ENCODE peak calls at places on chromosomes 6 and 20, in seven cellular contexts. One of them, this sample, is unnamed.

GRCh38 chr20:4896971-4897497 is 104.3 kb downstream of the SLC23A2 start:
- DNase-seq in tibial artery: no peak
- DNase-seq in effector memory CD4-positive, alpha-beta T cell: no peak
- DNase-seq in cardiac fibroblast: no peak
- DNase-seq in occipital lobe: no peak
- DNase-seq in astrocyte of the spinal cord: no peak
- DNase-seq in Daoy: no peak
- DNase-seq in this sample: no peak

GRCh38 chr6:110951008-110951407 is 7.5 kb upstream of the GTF3C6 start:
- DNase-seq in tibial artery: no peak
- DNase-seq in Daoy: no peak
- DNase-seq in cardiac fibroblast: no peak
- DNase-seq in astrocyte of the spinal cord: no peak
- DNase-seq in effector memory CD4-positive, alpha-beta T cell: no peak
- DNase-seq in occipital lobe: no peak
- DNase-seq in this sample: no peak

GRCh38 chr6:66429220-66429619 is 722.2 kb upstream of the EYS start:
- DNase-seq in astrocyte of the spinal cord: no peak
- DNase-seq in cardiac fibroblast: no peak
- DNase-seq in effector memory CD4-positive, alpha-beta T cell: no peak
- DNase-seq in tibial artery: no peak
- DNase-seq in occipital lobe: no peak
- DNase-seq in Daoy: no peak
- DNase-seq in this sample: no peak

GRCh38 chr6:81938991-81939773 is 186.7 kb upstream of the TENT5A start:
- DNase-seq in tibial artery: no peak
- DNase-seq in astrocyte of the spinal cord: peak; percentile 53
- DNase-seq in occipital lobe: no peak
- DNase-seq in effector memory CD4-positive, alpha-beta T cell: no peak
- DNase-seq in cardiac fibroblast: peak; percentile 65
- DNase-seq in Daoy: peak; percentile 38
- DNase-seq in this sample: peak; percentile 33

GRCh38 chr6:23532227-23532626 is 593.8 kb upstream of the NRSN1 start:
- DNase-seq in occipital lobe: no peak
- DNase-seq in tibial artery: no peak
- DNase-seq in astrocyte of the spinal cord: no peak
- DNase-seq in effector memory CD4-positive, alpha-beta T cell: no peak
- DNase-seq in Daoy: no peak
- DNase-seq in cardiac fibroblast: peak; percentile 55
- DNase-seq in this sample: no peak

GRCh38 chr20:9019833-9020232 is 49.1 kb upstream of the PLCB4 start:
- DNase-seq in Daoy: no peak
- DNase-seq in astrocyte of the spinal cord: no peak
- DNase-seq in effector memory CD4-positive, alpha-beta T cell: no peak
- DNase-seq in occipital lobe: no peak
- DNase-seq in cardiac fibroblast: no peak
- DNase-seq in tibial artery: no peak
- DNase-seq in this sample: no peak

GRCh38 chr6:86423571-86423970 is 513.8 kb upstream of the HTR1E start:
- DNase-seq in occipital lobe: no peak
- DNase-seq in astrocyte of the spinal cord: no peak
- DNase-seq in effector memory CD4-positive, alpha-beta T cell: no peak
- DNase-seq in tibial artery: no peak
- DNase-seq in Daoy: no peak
- DNase-seq in cardiac fibroblast: no peak
- DNase-seq in this sample: no peak

GRCh38 chr6:102075539-102075938 is 682.0 kb downstream of the GRIK2 start:
- DNase-seq in effector memory CD4-positive, alpha-beta T cell: no peak
- DNase-seq in Daoy: no peak
- DNase-seq in tibial artery: no peak
- DNase-seq in occipital lobe: no peak
- DNase-seq in cardiac fibroblast: peak; percentile 16
- DNase-seq in astrocyte of the spinal cord: no peak
- DNase-seq in this sample: no peak

GRCh38 chr20:43940518-43941225 is 26.0 kb downstream of the TOX2 start:
- DNase-seq in occipital lobe: no peak
- DNase-seq in tibial artery: no peak
- DNase-seq in effector memory CD4-positive, alpha-beta T cell: no peak
- DNase-seq in astrocyte of the spinal cord: no peak
- DNase-seq in cardiac fibroblast: no peak
- DNase-seq in Daoy: no peak
- DNase-seq in this sample: no peak

GRCh38 chr6:30462482-30462881 is 26.8 kb upstream of the HLA-E start:
- DNase-seq in occipital lobe: no peak
- DNase-seq in cardiac fibroblast: no peak
- DNase-seq in Daoy: no peak
- DNase-seq in effector memory CD4-positive, alpha-beta T cell: no peak
- DNase-seq in astrocyte of the spinal cord: no peak
- DNase-seq in tibial artery: no peak
- DNase-seq in this sample: no peak

GRCh38 chr20:53579581-53580375 is 13.9 kb downstream of the ZNF217 start:
- DNase-seq in astrocyte of the spinal cord: peak; percentile 58
- DNase-seq in Daoy: peak; percentile 58
- DNase-seq in effector memory CD4-positive, alpha-beta T cell: no peak
- DNase-seq in cardiac fibroblast: peak; percentile 95
- DNase-seq in occipital lobe: no peak
- DNase-seq in tibial artery: no peak
- DNase-seq in this sample: peak; percentile 12

GRCh38 chr20:62795023-62795761 is 1.1 kb upstream of the MRGBP start:
- DNase-seq in effector memory CD4-positive, alpha-beta T cell: peak; percentile 29
- DNase-seq in cardiac fibroblast: peak; percentile 47
- DNase-seq in occipital lobe: peak; percentile 61
- DNase-seq in Daoy: peak; percentile 67
- DNase-seq in tibial artery: peak; percentile 59
- DNase-seq in astrocyte of the spinal cord: peak; percentile 49
- DNase-seq in this sample: peak; percentile 39

GRCh38 chr6:165864925-165865324 is 201.9 kb upstream of the PDE10A start:
- DNase-seq in occipital lobe: no peak
- DNase-seq in effector memory CD4-positive, alpha-beta T cell: no peak
- DNase-seq in astrocyte of the spinal cord: no peak
- DNase-seq in cardiac fibroblast: no peak
- DNase-seq in Daoy: no peak
- DNase-seq in tibial artery: no peak
- DNase-seq in this sample: no peak

GRCh38 chr20:40814328-40814960 is 125.4 kb upstream of the MAFB start:
- DNase-seq in occipital lobe: no peak
- DNase-seq in Daoy: no peak
- DNase-seq in effector memory CD4-positive, alpha-beta T cell: no peak
- DNase-seq in cardiac fibroblast: no peak
- DNase-seq in tibial artery: no peak
- DNase-seq in astrocyte of the spinal cord: no peak
- DNase-seq in this sample: no peak

GRCh38 chr6:157679605-157680580 is 143.2 kb upstream of the SNX9 start:
- DNase-seq in tibial artery: no peak
- DNase-seq in Daoy: no peak
- DNase-seq in cardiac fibroblast: no peak
- DNase-seq in astrocyte of the spinal cord: no peak
- DNase-seq in occipital lobe: no peak
- DNase-seq in effector memory CD4-positive, alpha-beta T cell: no peak
- DNase-seq in this sample: no peak

GRCh38 chr6:138240476-138241245 is 22.4 kb upstream of the PBOV1 start:
- DNase-seq in cardiac fibroblast: peak; percentile 64
- DNase-seq in tibial artery: no peak
- DNase-seq in astrocyte of the spinal cord: peak; percentile 88
- DNase-seq in effector memory CD4-positive, alpha-beta T cell: no peak
- DNase-seq in Daoy: peak; percentile 86
- DNase-seq in occipital lobe: no peak
- DNase-seq in this sample: peak; percentile 6

GRCh38 chr6:3335169-3335568 is 76.4 kb downstream of the PSMG4 start:
- DNase-seq in occipital lobe: no peak
- DNase-seq in astrocyte of the spinal cord: no peak
- DNase-seq in Daoy: no peak
- DNase-seq in cardiac fibroblast: no peak
- DNase-seq in tibial artery: no peak
- DNase-seq in effector memory CD4-positive, alpha-beta T cell: no peak
- DNase-seq in this sample: no peak

GRCh38 chr6:144259988-144260387 is 25.1 kb upstream of the UTRN start:
- DNase-seq in cardiac fibroblast: peak; percentile 54
- DNase-seq in astrocyte of the spinal cord: no peak
- DNase-seq in tibial artery: no peak
- DNase-seq in occipital lobe: no peak
- DNase-seq in effector memory CD4-positive, alpha-beta T cell: no peak
- DNase-seq in Daoy: no peak
- DNase-seq in this sample: no peak

GRCh38 chr6:86856937-86857563 is 80.3 kb upstream of the HTR1E start:
- DNase-seq in cardiac fibroblast: peak; percentile 67
- DNase-seq in tibial artery: no peak
- DNase-seq in effector memory CD4-positive, alpha-beta T cell: no peak
- DNase-seq in astrocyte of the spinal cord: peak; percentile 35
- DNase-seq in occipital lobe: no peak
- DNase-seq in Daoy: no peak
- DNase-seq in this sample: no peak

GRCh38 chr6:166588691-166589333 is 2.3 kb upstream of the RAMACL start:
- DNase-seq in occipital lobe: no peak
- DNase-seq in astrocyte of the spinal cord: peak; percentile 90
- DNase-seq in cardiac fibroblast: peak; percentile 75
- DNase-seq in tibial artery: no peak
- DNase-seq in effector memory CD4-positive, alpha-beta T cell: no peak
- DNase-seq in Daoy: peak; percentile 38
- DNase-seq in this sample: no peak

GRCh38 chr6:44670146-44670545 is 282.6 kb downstream of the CDC5L start:
- DNase-seq in occipital lobe: no peak
- DNase-seq in Daoy: no peak
- DNase-seq in effector memory CD4-positive, alpha-beta T cell: no peak
- DNase-seq in tibial artery: no peak
- DNase-seq in astrocyte of the spinal cord: no peak
- DNase-seq in cardiac fibroblast: no peak
- DNase-seq in this sample: no peak

GRCh38 chr6:4374231-4374630 is 238.9 kb upstream of the ECI2 start:
- DNase-seq in occipital lobe: no peak
- DNase-seq in cardiac fibroblast: no peak
- DNase-seq in astrocyte of the spinal cord: no peak
- DNase-seq in tibial artery: no peak
- DNase-seq in effector memory CD4-positive, alpha-beta T cell: no peak
- DNase-seq in Daoy: no peak
- DNase-seq in this sample: no peak

GRCh38 chr6:116450769-116451740 is 10.1 kb upstream of the CALHM6 start:
- DNase-seq in Daoy: no peak
- DNase-seq in astrocyte of the spinal cord: no peak
- DNase-seq in effector memory CD4-positive, alpha-beta T cell: no peak
- DNase-seq in tibial artery: no peak
- DNase-seq in occipital lobe: no peak
- DNase-seq in cardiac fibroblast: no peak
- DNase-seq in this sample: no peak

GRCh38 chr6:29933955-29934354 is 8.4 kb upstream of the HLA-A start:
- DNase-seq in effector memory CD4-positive, alpha-beta T cell: no peak
- DNase-seq in tibial artery: no peak
- DNase-seq in cardiac fibroblast: no peak
- DNase-seq in occipital lobe: no peak
- DNase-seq in Daoy: no peak
- DNase-seq in astrocyte of the spinal cord: no peak
- DNase-seq in this sample: no peak

GRCh38 chr6:100479180-100480035 is 14.7 kb upstream of the SIM1 start:
- DNase-seq in cardiac fibroblast: peak; percentile 74
- DNase-seq in astrocyte of the spinal cord: peak; percentile 63
- DNase-seq in tibial artery: no peak
- DNase-seq in effector memory CD4-positive, alpha-beta T cell: no peak
- DNase-seq in occipital lobe: no peak
- DNase-seq in Daoy: peak; percentile 22
- DNase-seq in this sample: peak; percentile 28